ENCODE peak calls at places on chromosomes 16 and 17, in four cellular contexts. W is GM12878, I is HepG2, R is K562. Z is an unnamed sample.
A peak's percentile ranks its signal among the peaks of the same experiment; 100 is the strongest.

GRCh38 chr16:84255050-84255810 is 15.4 kb upstream of the KCNG4 start:
- DNase-seq in R (no peak), I (no peak), W (no peak), Z (no peak)

GRCh38 chr17:61574542-61575351 is 16.3 kb downstream of the NACA2 start:
- DNase-seq in W (no peak), I (peak; percentile 80), R (peak; percentile 11), Z (peak; percentile 69)

GRCh38 chr16:83441523-83441922 is 366.3 kb upstream of the HSBP1 start:
- DNase-seq in I (no peak), W (no peak), R (no peak), Z (no peak)

GRCh38 chr17:40092581-40092980 is 7.8 kb downstream of the NR1D1 start:
- DNase-seq in W (no peak), I (no peak), R (no peak), Z (no peak)

GRCh38 chr17:5544115-5544514 is 40.2 kb downstream of the NLRP1 start:
- DNase-seq in I (no peak), W (no peak), R (no peak), Z (no peak)

GRCh38 chr16:57061084-57061905 is 31.1 kb upstream of the CPNE2 start:
- DNase-seq in I (peak; percentile 37), R (no peak), W (no peak), Z (no peak)

GRCh38 chr17:42518755-42519545 is 17.1 kb upstream of the NAGLU start:
- DNase-seq in W (no peak), I (peak; percentile 63), R (peak; percentile 89), Z (no peak)

GRCh38 chr17:1511756-1512321 is 4.6 kb downstream of the INPP5K start:
- DNase-seq in I (no peak), W (no peak), R (no peak), Z (no peak)

GRCh38 chr16:3020247-3020603 is at the start of gene TNFRSF12A:
- DNase-seq in R (peak; percentile 90), I (peak; percentile 66), W (no peak), Z (peak; percentile 86)

GRCh38 chr16:9061358-9061813 is 30.1 kb upstream of the HAPSTR1 start:
- DNase-seq in W (no peak), I (no peak), R (no peak), Z (no peak)

GRCh38 chr16:29664133-29664912 is 1.3 kb downstream of the SPN start:
- DNase-seq in R (peak; percentile 74), W (no peak), I (no peak), Z (no peak)

GRCh38 chr17:7380855-7381683 is at the start of gene TNK1:
- DNase-seq in R (peak; percentile 69), I (peak; percentile 24), W (no peak), Z (no peak)

GRCh38 chr16:1556254-1556653 is 22.8 kb downstream of the TMEM204 start:
- DNase-seq in W (no peak), I (no peak), R (no peak), Z (no peak)

GRCh38 chr17:79622201-79622601 is 11.3 kb upstream of the RBFOX3 start:
- DNase-seq in I (no peak), W (no peak), R (no peak), Z (no peak)

GRCh38 chr17:44348234-44348987 is 3.3 kb downstream of the GRN start:
- DNase-seq in W (peak; percentile 91), I (no peak), R (no peak), Z (no peak)

GRCh38 chr16:4265676-4266075 is 7.1 kb downstream of the TFAP4 start:
- DNase-seq in W (no peak), R (no peak), I (no peak), Z (no peak)

GRCh38 chr17:31564291-31564690 is 172.8 kb downstream of the RAB11FIP4 start:
- DNase-seq in I (no peak), R (no peak), W (no peak), Z (no peak)

GRCh38 chr17:68482576-68483001 is 25.3 kb upstream of the WIPI1 start:
- DNase-seq in I (peak; percentile 97), W (no peak), R (no peak), Z (no peak)

GRCh38 chr17:78105551-78105950 is 23.0 kb downstream of the TMC6 start:
- DNase-seq in W (no peak), I (peak; percentile 79), R (no peak), Z (no peak)

GRCh38 chr17:68197091-68197996 is 50.5 kb upstream of the AMZ2 start:
- DNase-seq in I (no peak), W (no peak), R (peak; percentile 17), Z (no peak)

GRCh38 chr17:15247891-15248529 is 17.1 kb downstream of the PMP22 start:
- DNase-seq in W (no peak), R (no peak), I (no peak), Z (peak; percentile 29)

GRCh38 chr17:2602597-2603017 is 9.2 kb downstream of the PAFAH1B1 start:
- DNase-seq in W (no peak), I (peak; percentile 48), R (no peak), Z (no peak)

GRCh38 chr17:42918902-42919521 is 18.4 kb downstream of the G6PC1 start:
- DNase-seq in I (peak; percentile 55), R (no peak), W (no peak), Z (no peak)

GRCh38 chr17:39027440-39028035 is 60.3 kb upstream of the FBXO47 start:
- DNase-seq in W (no peak), I (no peak), R (no peak), Z (no peak)

GRCh38 chr17:67672592-67672991 is 45.1 kb upstream of the NOL11 start:
- DNase-seq in I (no peak), R (no peak), W (no peak), Z (no peak)

GRCh38 chr16:337437-337836 is 15.1 kb downstream of the AXIN1 start:
- DNase-seq in R (no peak), W (no peak), I (no peak), Z (no peak)

GRCh38 chr16:12262454-12263180 is 286.1 kb downstream of the SNX29 start:
- DNase-seq in R (no peak), I (peak; percentile 77), W (no peak), Z (no peak)

GRCh38 chr16:56606071-56606687 is 2.2 kb upstream of the MT2A start:
- DNase-seq in R (no peak), I (no peak), W (no peak), Z (no peak)

GRCh38 chr17:75246404-75246803 is 15.0 kb downstream of the GGA3 start:
- DNase-seq in R (no peak), W (no peak), I (no peak), Z (no peak)

GRCh38 chr17:75245011-75245410 is 16.4 kb downstream of the GGA3 start:
- DNase-seq in R (peak; percentile 44), W (no peak), I (no peak), Z (no peak)

GRCh38 chr17:75241996-75242460 is 19.4 kb downstream of the GGA3 start:
- DNase-seq in R (no peak), W (no peak), I (no peak), Z (no peak)

GRCh38 chr17:75242461-75243042 is 18.9 kb downstream of the GGA3 start:
- DNase-seq in R (no peak), I (no peak), W (no peak), Z (no peak)

DNA sequence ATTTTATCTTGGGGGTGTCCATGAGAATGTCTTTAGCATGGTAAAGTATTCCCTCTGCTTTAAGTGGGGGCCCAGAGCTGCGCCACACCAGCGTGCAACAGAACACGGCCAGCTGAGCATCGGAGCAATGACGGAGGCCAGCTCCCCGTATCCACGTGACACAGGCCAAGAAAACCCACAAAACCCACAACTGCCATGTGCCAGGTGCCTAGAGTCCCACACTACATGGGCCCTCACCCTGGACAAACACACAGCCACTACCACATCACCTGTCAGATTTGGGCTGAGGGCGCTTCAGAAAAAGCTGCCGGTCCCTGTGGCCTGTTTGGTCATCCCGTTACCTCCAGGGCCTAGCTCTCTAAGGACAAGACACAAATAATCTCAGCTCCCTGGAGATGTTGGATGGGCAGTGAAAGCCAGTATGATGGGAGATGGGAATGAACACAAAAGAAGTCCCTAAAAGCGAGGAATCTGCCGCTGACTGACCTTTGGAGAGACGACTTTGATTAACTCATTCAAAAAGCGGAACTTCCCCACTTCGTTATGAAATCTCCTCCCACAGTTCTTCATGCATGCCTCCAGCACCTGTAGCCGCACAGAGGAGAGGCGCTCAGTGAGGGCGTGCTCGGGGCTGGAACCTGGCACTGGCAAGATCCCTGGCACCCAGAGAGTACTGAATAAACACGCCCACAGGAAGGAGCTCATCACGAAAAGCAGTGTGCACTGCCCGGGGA is 17.1 kb downstream of the GGA3 start:
- DNase-seq in W (no peak), R (no peak), I (no peak), Z (no peak)
- TF ChIP-seq FOXM1 in W (no peak), R (no peak), I (no peak), Z (no peak)

GRCh38 chr16:71412270-71413160 is 29.3 kb downstream of the TLE7 start:
- DNase-seq in W (no peak), R (peak; percentile 77), I (peak; percentile 78), Z (peak; percentile 84)
- TF ChIP-seq SP1 in W (no peak), R (no peak), I (no peak), Z (no peak)

GRCh38 chr17:70405492-70406220 is 236.3 kb downstream of the KCNJ2 start:
- DNase-seq in R (no peak), W (peak; percentile 41), I (no peak), Z (no peak)
- TF ChIP-seq FOXM1 in R (no peak), W (peak; percentile 21), I (no peak), Z (no peak)

GRCh38 chr17:3848229-3848628 is 2.2 kb upstream of the NCBP3 start:
- DNase-seq in W (no peak), I (no peak), R (no peak), Z (no peak)

GRCh38 chr17:3846739-3847670 is 959 bp upstream of the NCBP3 start:
- DNase-seq in I (no peak), R (no peak), W (no peak), Z (no peak)

GRCh38 chr17:3845361-3845753 is 689 bp downstream of the NCBP3 start:
- DNase-seq in I (no peak), R (peak; percentile 31), W (no peak), Z (no peak)

GRCh38 chr17:3845754-3846738 is at the start of gene NCBP3:
- DNase-seq in I (peak; percentile 81), R (peak; percentile 92), W (peak; percentile 55), Z (peak; percentile 98)

DNA sequence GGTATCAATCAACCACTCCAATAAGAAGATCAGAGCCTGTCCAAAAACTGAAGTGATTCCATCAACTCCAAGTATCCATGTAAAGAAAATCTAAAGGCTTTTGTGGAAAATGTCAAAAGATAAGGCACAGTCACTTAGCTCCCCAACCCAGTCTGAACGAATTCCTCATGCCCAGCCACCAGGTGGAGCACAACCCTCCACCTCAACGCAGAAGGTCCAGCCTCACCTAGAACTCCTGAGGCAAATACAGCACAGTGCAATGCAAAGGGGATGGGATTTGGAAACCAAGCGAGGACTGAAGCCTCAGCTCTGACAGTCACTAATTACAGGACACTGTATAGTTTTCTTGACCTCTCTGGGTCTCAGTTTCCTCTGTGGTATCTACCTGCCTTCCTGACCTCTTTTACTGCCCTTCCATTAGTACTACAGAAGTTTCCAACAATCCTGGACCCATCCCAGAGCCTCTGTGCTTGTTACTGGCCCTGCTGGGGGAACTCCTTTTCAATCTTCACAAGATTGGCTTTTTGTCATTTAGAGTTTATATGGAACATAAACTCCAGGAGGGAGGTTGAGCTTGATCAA is 2.0 kb downstream of the NCBP3 start:
- DNase-seq in W (no peak), R (peak; percentile 52), I (peak; percentile 59), Z (peak; percentile 68)
- TF ChIP-seq SP1 in W (no peak), R (no peak), I (no peak), Z (no peak)

GRCh38 chr16:80570106-80570478 is 29.3 kb downstream of the DYNLRB2 start:
- DNase-seq in R (no peak), W (no peak), I (no peak), Z (no peak)
- TF ChIP-seq FOXM1 in R (no peak), W (peak; percentile 23), I (no peak), Z (no peak)

Z was measured in HEK293T.